ENCODE peak calls at places on chromosomes 12 and 14, in nine cellular contexts. A, P, I, W, D, S, V, T and L are unnamed samples.

GRCh38 chr12:106280101-106280500 is 22.4 kb upstream of the TCP11L2 start:
- ATAC-seq in A (no peak), P (no peak), I (peak; percentile 40), W (no peak), D (no peak), S (peak; percentile 53), V (no peak), T (no peak), L (no peak)

GRCh38 chr12:115846516-115846915 is 431.0 kb downstream of the MED13L start:
- ATAC-seq in A (no peak), P (no peak), I (no peak), W (no peak), D (no peak), S (no peak), V (no peak), T (no peak), L (no peak)

GRCh38 chr12:84135879-84136278 is 776.7 kb downstream of the SLC6A15 start:
- ATAC-seq in A (no peak), P (no peak), I (no peak), W (no peak), D (no peak), S (no peak), V (no peak), T (no peak), L (no peak)

GRCh38 chr12:50188280-50188781 is 21.2 kb upstream of the CERS5 start:
- ATAC-seq in A (peak; percentile 47), P (peak; percentile 35), I (peak; percentile 25), W (no peak), D (no peak), S (peak; percentile 59), V (peak; percentile 34), T (peak; percentile 16), L (no peak)

GRCh38 chr12:15278816-15279658 is 43.3 kb upstream of the PTPRO start:
- ATAC-seq in A (peak; percentile 88), P (peak; percentile 81), I (peak; percentile 54), W (peak; percentile 87), D (peak; percentile 61), S (peak; percentile 70), V (no peak), T (peak; percentile 96), L (no peak)

GRCh38 chr14:75088566-75089373 is 19.3 kb downstream of the ZC2HC1C start:
- ATAC-seq in A (peak; percentile 82), P (peak; percentile 87), I (peak; percentile 85), W (no peak), D (peak; percentile 59), S (peak; percentile 90), V (peak; percentile 63), T (peak; percentile 76), L (peak; percentile 60)

GRCh38 chr12:52232916-52233461 is at the start of gene KRT7:
- ATAC-seq in A (peak; percentile 73), P (peak; percentile 73), I (peak; percentile 41), W (no peak), D (peak; percentile 34), S (peak; percentile 49), V (no peak), T (peak; percentile 9), L (no peak)

GRCh38 chr14:55568618-55569017 is 11.4 kb upstream of the KTN1 start:
- ATAC-seq in A (no peak), P (no peak), I (no peak), W (no peak), D (no peak), S (no peak), V (no peak), T (no peak), L (no peak)

GRCh38 chr14:78785265-78785664 is 615.1 kb downstream of the NRXN3 start:
- ATAC-seq in A (no peak), P (peak; percentile 19), I (no peak), W (no peak), D (no peak), S (no peak), V (no peak), T (no peak), L (no peak)

GRCh38 chr14:105666420-105666819 is 140.0 kb downstream of the TMEM121 start:
- ATAC-seq in A (peak; percentile 52), P (no peak), I (peak; percentile 26), W (no peak), D (no peak), S (no peak), V (no peak), T (no peak), L (peak; percentile 17)

GRCh38 chr12:45681469-45681868 is 48.0 kb upstream of the ARID2 start:
- ATAC-seq in A (no peak), P (no peak), I (no peak), W (no peak), D (no peak), S (no peak), V (no peak), T (no peak), L (no peak)

GRCh38 chr14:96160913-96161310 is 43.7 kb upstream of the BDKRB2 start:
- ATAC-seq in A (no peak), P (no peak), I (no peak), W (no peak), D (no peak), S (no peak), V (no peak), T (no peak), L (no peak)

GRCh38 chr12:2387051-2387834 is 334.5 kb downstream of the CACNA1C start:
- ATAC-seq in A (no peak), P (no peak), I (no peak), W (no peak), D (no peak), S (no peak), V (no peak), T (no peak), L (peak; percentile 74)

GRCh38 chr12:47084172-47084571 is 4.4 kb upstream of the AMIGO2 start:
- ATAC-seq in A (no peak), P (no peak), I (no peak), W (no peak), D (no peak), S (no peak), V (no peak), T (no peak), L (peak; percentile 23)

GRCh38 chr14:67253076-67253635 is 11.9 kb downstream of the PALS1 start:
- ATAC-seq in A (no peak), P (no peak), I (no peak), W (no peak), D (no peak), S (no peak), V (no peak), T (no peak), L (no peak)